ENCODE peak calls at places on chromosomes 4 and X, in five cellular contexts. U is HepG2, I is H1, C is GM12878, V is K562. O is an unnamed sample.

GRCh38 chr4:16264798-16265197 is 38.5 kb upstream of the TAPT1 start:
- DNase-seq in U (peak; percentile 36), I (no peak), C (peak; percentile 5), V (no peak), O (peak; percentile 35)

GRCh38 chr4:31081375-31081774 is 361.2 kb downstream of the PCDH7 start:
- DNase-seq in U (no peak), I (no peak), C (no peak), V (no peak), O (no peak)

GRCh38 chr4:147842573-147842972 is 110.7 kb downstream of the ARHGAP10 start:
- DNase-seq in U (no peak), I (no peak), C (no peak), V (peak; percentile 19), O (no peak)

GRCh38 chrX:68196939-68197791 is 236.1 kb downstream of the OPHN1 start:
- DNase-seq in U (peak; percentile 31), I (no peak), C (no peak), V (peak; percentile 53), O (peak; percentile 37)

GRCh38 chr4:27046851-27047250 is 186.2 kb downstream of the STIM2 start:
- DNase-seq in U (no peak), I (no peak), C (no peak), V (no peak), O (no peak)

GRCh38 chrX:108292053-108292452 is 146.2 kb downstream of the COL4A6 start:
- DNase-seq in U (no peak), I (no peak), C (no peak), V (no peak), O (no peak)

GRCh38 chr4:7513731-7514130 is 79.0 kb upstream of the PSAPL1 start:
- DNase-seq in U (no peak), I (no peak), C (no peak), V (no peak), O (no peak)

GRCh38 chr4:164779811-164780216 is 25.9 kb downstream of the SMIM31 start:
- DNase-seq in U (peak; percentile 13), I (peak; percentile 10), C (peak; percentile 30), V (peak; percentile 7), O (peak; percentile 41)

GRCh38 chr4:83281326-83281725 is 3.3 kb downstream of the COQ2 start:
- DNase-seq in U (no peak), I (no peak), C (no peak), V (no peak), O (no peak)

GRCh38 chr4:169898095-169898494 is 128.1 kb downstream of the MFAP3L start:
- DNase-seq in U (no peak), I (no peak), C (no peak), V (no peak), O (no peak)

GRCh38 chr4:24425868-24426267 is 158.5 kb downstream of the DHX15 start:
- DNase-seq in U (no peak), I (no peak), C (no peak), V (no peak), O (no peak)

GRCh38 chr4:38867478-38868054 is at the start of gene FAM114A1:
- DNase-seq in U (peak; percentile 51), I (no peak), C (no peak), V (peak; percentile 95), O (no peak)

GRCh38 chr4:182540496-182540895 is 297.3 kb downstream of the TENM3 start:
- DNase-seq in U (no peak), I (no peak), C (no peak), V (no peak), O (no peak)

GRCh38 chrX:9906919-9907318 is 60.2 kb upstream of the CLDN34 start:
- DNase-seq in U (no peak), I (no peak), C (no peak), V (no peak), O (no peak)

GRCh38 chr4:114827651-114828050 is 229.0 kb downstream of the UGT8 start:
- DNase-seq in U (no peak), I (no peak), C (no peak), V (no peak), O (no peak)

GRCh38 chr4:15398001-15398400 is 29.8 kb upstream of the C1QTNF7 start:
- DNase-seq in U (no peak), I (no peak), C (no peak), V (no peak), O (no peak)

GRCh38 chr4:44629280-44629866 is 22.1 kb downstream of the YIPF7 start:
- DNase-seq in U (peak; percentile 41), I (peak; percentile 9), C (peak; percentile 12), V (peak; percentile 47), O (peak; percentile 35)

GRCh38 chrX:133670394-133670793 is 255.1 kb upstream of the GPC4 start:
- DNase-seq in U (no peak), I (no peak), C (peak; percentile 1), V (peak; percentile 37), O (peak; percentile 12)

GRCh38 chr4:80694178-80694577 is 336.3 kb upstream of the BMP3 start:
- DNase-seq in U (peak; percentile 5), I (no peak), C (no peak), V (no peak), O (no peak)

GRCh38 chrX:152632445-152633097 is 5.1 kb upstream of the GABRQ start:
- DNase-seq in U (peak; percentile 8), I (no peak), C (no peak), V (peak; percentile 44), O (peak; percentile 16)

GRCh38 chr4:165761968-165762367 is 111.1 kb upstream of the TLL1 start:
- DNase-seq in U (no peak), I (no peak), C (no peak), V (no peak), O (no peak)

GRCh38 chrX:120559799-120560198 is 963 bp downstream of the CUL4B start:
- DNase-seq in U (no peak), I (no peak), C (no peak), V (no peak), O (no peak)

GRCh38 chr4:126560794-126561193 is 1072.0 kb upstream of the INTU start:
- DNase-seq in U (no peak), I (no peak), C (no peak), V (no peak), O (no peak)

DNA sequence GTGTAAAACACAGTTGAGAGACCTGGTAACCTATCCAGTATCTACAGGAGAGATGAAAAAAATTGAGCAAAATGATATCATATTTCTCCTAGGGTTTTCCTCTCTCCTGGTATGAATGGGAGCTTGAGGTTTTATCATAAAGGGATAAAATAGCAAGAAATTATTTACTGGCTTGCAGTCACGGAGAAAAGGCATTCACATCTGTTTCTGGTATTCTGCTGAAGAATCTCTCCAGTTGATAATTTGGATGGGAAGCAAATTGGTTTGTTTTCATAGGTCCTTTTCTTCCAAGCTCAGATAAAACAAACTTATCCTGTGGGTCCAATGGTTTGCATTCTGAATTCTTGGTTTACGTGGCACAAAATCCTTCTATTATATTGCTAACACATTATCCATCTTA is 83.1 kb upstream of the GYPA start:
- DNase-seq in U (no peak), I (no peak), C (no peak), V (no peak), O (no peak)
- TF ChIP-seq CEBPB in U (no peak), I (no peak), C (no peak), V (no peak), O (no peak)

DNA sequence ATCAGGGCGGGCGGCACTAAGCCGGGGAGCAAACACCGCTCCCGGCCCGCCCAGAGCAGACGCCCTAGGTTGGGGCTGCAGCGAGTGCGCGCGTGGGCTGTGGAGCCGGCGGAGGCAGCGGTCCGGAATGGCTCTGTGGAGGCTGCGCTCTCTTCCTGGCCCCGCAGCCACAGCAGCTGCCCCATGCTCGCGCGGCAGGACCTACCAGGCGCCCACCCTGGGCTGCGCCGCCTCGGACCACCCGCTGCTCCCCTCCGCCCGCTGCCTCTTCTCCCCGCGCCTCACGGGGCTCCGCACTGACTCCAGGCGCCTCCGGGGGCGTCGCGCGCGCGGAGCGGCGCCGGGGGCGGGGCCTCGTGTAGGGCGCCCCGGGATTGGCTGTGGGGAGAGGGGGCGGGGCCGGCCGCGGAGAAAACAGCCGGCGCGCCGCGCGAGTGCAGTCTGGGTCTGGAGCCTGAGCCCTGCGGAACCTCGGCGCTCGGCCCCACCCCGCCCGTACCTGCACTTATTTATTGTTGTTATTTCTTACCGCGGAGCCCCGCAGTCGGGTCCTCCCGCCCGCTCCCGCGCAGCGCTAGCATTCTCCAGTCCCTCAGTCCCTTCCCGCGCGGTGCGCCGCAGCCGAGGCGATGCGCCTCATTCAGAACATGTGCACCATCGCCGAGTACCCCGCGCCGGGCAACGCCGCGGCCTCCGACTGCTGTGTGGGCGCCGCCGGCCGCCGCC is at the start of gene RASL11B:
- DNase-seq in U (peak; percentile 20), I (no peak), C (peak; percentile 4), V (peak; percentile 96), O (peak; percentile 4)
- TF ChIP-seq CTCF in U (peak; percentile 14), I (no peak), C (peak; percentile 28), V (no peak), O (no peak)

GRCh38 chr4:123113193-123113592 is 190.8 kb upstream of the NUDT6 start:
- DNase-seq in U (no peak), I (no peak), C (no peak), V (no peak), O (no peak)

GRCh38 chr4:123120473-123120872 is 198.1 kb upstream of the NUDT6 start:
- DNase-seq in U (no peak), I (no peak), C (no peak), V (no peak), O (no peak)

GRCh38 chr4:123114084-123114914 is 191.9 kb upstream of the NUDT6 start:
- DNase-seq in U (no peak), I (no peak), C (no peak), V (no peak), O (no peak)

GRCh38 chr4:123114915-123115756 is 192.7 kb upstream of the NUDT6 start:
- DNase-seq in U (no peak), I (no peak), C (no peak), V (no peak), O (no peak)

GRCh38 chr4:123116412-123116811 is 194.0 kb upstream of the NUDT6 start:
- DNase-seq in U (peak; percentile 37), I (no peak), C (no peak), V (no peak), O (no peak)
- TF ChIP-seq JUND in U (no peak), I (no peak), C (no peak), V (no peak), O (no peak)

GRCh38 chr4:69984030-69984443 is 11.7 kb upstream of the STATH start:
- DNase-seq in U (peak; percentile 79), I (no peak), C (no peak), V (no peak), O (no peak)
- TF ChIP-seq CEBPB in U (peak; percentile 19), I (no peak), C (no peak), V (no peak), O (no peak)